ENCODE peak calls at places on chromosomes 5 and 9, in five cellular contexts. One of them, this sample, is unnamed. For H3K4me1, the result is how much of the 10 kb centered on the place peaks cover.

GRCh38 chr5:179228341-179229121 is 116.7 kb downstream of the ADAMTS2 start:
- DNase-seq in cardiac muscle cell: no peak
- DNase-seq in prostate gland: no peak
- DNase-seq in heart right ventricle: no peak
- DNase-seq in HCT116: no peak
- DNase-seq in this sample: no peak

GRCh38 chr5:79514391-79515105 is 614 bp upstream of the HOMER1 start:
- DNase-seq in cardiac muscle cell: peak
- DNase-seq in prostate gland: peak
- DNase-seq in heart right ventricle: peak
- DNase-seq in HCT116: peak
- DNase-seq in this sample: peak

GRCh38 chr9:83934569-83935275 is 13.5 kb upstream of the KIF27 start:
- DNase-seq in cardiac muscle cell: peak
- DNase-seq in prostate gland: peak
- DNase-seq in heart right ventricle: no peak
- DNase-seq in HCT116: no peak
- DNase-seq in this sample: no peak

GRCh38 chr5:157464518-157465171 is 4.6 kb downstream of the NIPAL4 start:
- DNase-seq in cardiac muscle cell: peak
- DNase-seq in prostate gland: peak
- DNase-seq in heart right ventricle: no peak
- DNase-seq in HCT116: peak
- DNase-seq in this sample: no peak

GRCh38 chr5:146458894-146459293 is 11.8 kb downstream of the TCERG1 start:
- DNase-seq in cardiac muscle cell: no peak
- DNase-seq in prostate gland: no peak
- DNase-seq in heart right ventricle: no peak
- DNase-seq in HCT116: no peak
- DNase-seq in this sample: no peak

GRCh38 chr9:115025721-115026120 is 92.2 kb downstream of the TNC start:
- DNase-seq in cardiac muscle cell: no peak
- DNase-seq in prostate gland: no peak
- DNase-seq in heart right ventricle: no peak
- DNase-seq in HCT116: no peak
- DNase-seq in this sample: no peak

GRCh38 chr5:149729150-149729549 is 960 bp upstream of the PPARGC1B start:
- DNase-seq in cardiac muscle cell: no peak
- DNase-seq in prostate gland: no peak
- DNase-seq in heart right ventricle: no peak
- DNase-seq in HCT116: no peak
- DNase-seq in this sample: no peak

GRCh38 chr9:97807681-97808080 is 45.3 kb upstream of the FOXE1 start:
- DNase-seq in cardiac muscle cell: no peak
- DNase-seq in prostate gland: no peak
- DNase-seq in heart right ventricle: no peak
- DNase-seq in HCT116: no peak
- DNase-seq in this sample: no peak

GRCh38 chr9:2195211-2195610 is 180.1 kb downstream of the SMARCA2 start:
- DNase-seq in cardiac muscle cell: no peak
- DNase-seq in prostate gland: no peak
- DNase-seq in heart right ventricle: no peak
- DNase-seq in HCT116: no peak
- DNase-seq in this sample: no peak

GRCh38 chr9:29390859-29391258 is 1817.6 kb upstream of the C9orf72 start:
- DNase-seq in cardiac muscle cell: no peak
- DNase-seq in prostate gland: no peak
- DNase-seq in heart right ventricle: no peak
- DNase-seq in HCT116: no peak
- DNase-seq in this sample: no peak

GRCh38 chr9:12698293-12698692 is 5.1 kb downstream of the TYRP1 start:
- DNase-seq in cardiac muscle cell: peak
- DNase-seq in prostate gland: no peak
- DNase-seq in heart right ventricle: no peak
- DNase-seq in HCT116: no peak
- DNase-seq in this sample: no peak

GRCh38 chr5:127517480-127518318 is at the start of gene PRRC1:
- DNase-seq in cardiac muscle cell: peak
- DNase-seq in prostate gland: peak
- DNase-seq in heart right ventricle: peak
- DNase-seq in HCT116: peak
- DNase-seq in this sample: no peak

GRCh38 chr5:68239485-68239884 is 23.9 kb downstream of the PIK3R1 start:
- DNase-seq in cardiac muscle cell: peak
- DNase-seq in prostate gland: peak
- DNase-seq in heart right ventricle: peak
- DNase-seq in HCT116: no peak
- DNase-seq in this sample: no peak

GRCh38 chr9:110093871-110094270 is 114.1 kb downstream of the C9orf152 start:
- DNase-seq in cardiac muscle cell: no peak
- DNase-seq in prostate gland: no peak
- DNase-seq in heart right ventricle: no peak
- DNase-seq in HCT116: no peak
- DNase-seq in this sample: no peak

GRCh38 chr5:165325201-165325600 is 1819.8 kb downstream of the MAT2B start:
- DNase-seq in cardiac muscle cell: peak
- DNase-seq in prostate gland: no peak
- DNase-seq in heart right ventricle: no peak
- DNase-seq in HCT116: no peak
- DNase-seq in this sample: no peak

GRCh38 chr5:148393390-148393741 is 9.6 kb downstream of the FBXO38 start:
- DNase-seq in cardiac muscle cell: no peak
- DNase-seq in prostate gland: no peak
- DNase-seq in heart right ventricle: no peak
- DNase-seq in HCT116: no peak
- DNase-seq in this sample: no peak

GRCh38 chr5:39713224-39713911 is 288.6 kb upstream of the DAB2 start:
- DNase-seq in cardiac muscle cell: peak
- DNase-seq in prostate gland: no peak
- DNase-seq in heart right ventricle: peak
- DNase-seq in HCT116: no peak
- DNase-seq in this sample: no peak

GRCh38 chr5:110478899-110479298 is 247.6 kb downstream of the TMEM232 start:
- DNase-seq in cardiac muscle cell: peak
- DNase-seq in prostate gland: no peak
- DNase-seq in heart right ventricle: no peak
- DNase-seq in HCT116: no peak
- DNase-seq in this sample: no peak

GRCh38 chr9:33816327-33817252 is at the start of gene UBE2R2:
- DNase-seq in cardiac muscle cell: peak
- DNase-seq in prostate gland: peak
- DNase-seq in heart right ventricle: peak
- DNase-seq in HCT116: peak
- DNase-seq in this sample: peak

GRCh38 chr9:9950813-9951212 is 662.0 kb downstream of the PTPRD start:
- DNase-seq in cardiac muscle cell: no peak
- DNase-seq in prostate gland: no peak
- DNase-seq in heart right ventricle: no peak
- DNase-seq in HCT116: no peak
- DNase-seq in this sample: no peak

GRCh38 chr5:40983781-40984180 is 74.5 kb downstream of the C7 start:
- DNase-seq in cardiac muscle cell: no peak
- DNase-seq in prostate gland: no peak
- DNase-seq in heart right ventricle: no peak
- DNase-seq in HCT116: no peak
- DNase-seq in this sample: no peak

GRCh38 chr9:99377790-99378775 is 156.0 kb downstream of the SEC61B start:
- DNase-seq in cardiac muscle cell: peak
- DNase-seq in prostate gland: no peak
- DNase-seq in heart right ventricle: no peak
- DNase-seq in HCT116: no peak
- DNase-seq in this sample: no peak

GRCh38 chr5:172886396-172886932 is 52.4 kb downstream of the ERGIC1 start:
- DNase-seq in cardiac muscle cell: no peak
- DNase-seq in prostate gland: no peak
- DNase-seq in heart right ventricle: no peak
- DNase-seq in HCT116: no peak
- DNase-seq in this sample: no peak

GRCh38 chr5:122704247-122705036 is 70.4 kb upstream of the SNX2 start:
- DNase-seq in cardiac muscle cell: peak
- DNase-seq in prostate gland: peak
- DNase-seq in heart right ventricle: no peak
- DNase-seq in HCT116: peak
- DNase-seq in this sample: no peak

GRCh38 chr5:124746252-124746915 is at the start of gene ZNF608:
- DNase-seq in cardiac muscle cell: peak
- DNase-seq in prostate gland: peak
- DNase-seq in heart right ventricle: peak
- DNase-seq in HCT116: no peak
- DNase-seq in this sample: no peak

GRCh38 chr9:113577525-113578261 is 114.2 kb downstream of the RGS3 start:
- DNase-seq in cardiac muscle cell: no peak
- DNase-seq in prostate gland: no peak
- DNase-seq in heart right ventricle: no peak
- DNase-seq in HCT116: no peak
- DNase-seq in this sample: no peak
- H3K4me1 ChIP-seq in cardiac muscle cell: under half
- H3K4me1 ChIP-seq in prostate gland: under half
- H3K4me1 ChIP-seq in heart right ventricle: half or more
- H3K4me1 ChIP-seq in HCT116: half or more
- H3K4me1 ChIP-seq in this sample: under half

DNA sequence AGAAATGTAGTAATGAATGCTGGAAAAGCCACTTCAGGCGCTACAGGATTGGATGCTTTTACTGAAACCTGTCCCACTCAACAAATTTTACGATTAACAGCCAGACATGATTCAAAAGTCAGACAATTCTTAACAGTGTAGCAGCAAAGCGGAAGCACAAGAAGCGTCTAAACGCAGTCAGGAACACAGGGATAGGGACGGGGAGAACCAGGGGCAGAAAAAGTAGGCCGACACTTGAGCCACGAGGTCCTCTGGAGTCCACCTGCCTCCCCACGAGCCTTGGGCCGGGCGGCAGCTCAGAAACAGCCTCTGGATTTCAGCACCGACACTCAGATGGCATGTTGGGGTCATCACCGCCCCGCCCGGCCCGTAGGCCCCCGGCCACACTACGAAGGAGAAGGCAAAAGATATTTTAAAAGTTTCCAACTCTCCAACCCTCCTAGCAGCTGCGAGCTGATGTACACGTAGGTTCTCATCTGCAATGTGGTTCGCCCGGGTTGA is 636 bp downstream of the RACK1 start:
- DNase-seq in cardiac muscle cell: no peak
- DNase-seq in prostate gland: no peak
- DNase-seq in heart right ventricle: no peak
- DNase-seq in HCT116: no peak
- DNase-seq in this sample: no peak
- H3K4me1 ChIP-seq in cardiac muscle cell: under half
- H3K4me1 ChIP-seq in prostate gland: under half
- H3K4me1 ChIP-seq in heart right ventricle: under half
- H3K4me1 ChIP-seq in HCT116: under half
- H3K4me1 ChIP-seq in this sample: under half

GRCh38 chr5:135887447-135887864 is 8.2 kb downstream of the IL9 start:
- DNase-seq in cardiac muscle cell: peak
- DNase-seq in prostate gland: peak
- DNase-seq in heart right ventricle: peak
- DNase-seq in HCT116: peak
- DNase-seq in this sample: peak

GRCh38 chr5:135883441-135883840 is 12.2 kb downstream of the IL9 start:
- DNase-seq in cardiac muscle cell: no peak
- DNase-seq in prostate gland: no peak
- DNase-seq in heart right ventricle: no peak
- DNase-seq in HCT116: no peak
- DNase-seq in this sample: peak

GRCh38 chr5:135885031-135885430 is 10.6 kb downstream of the IL9 start:
- DNase-seq in cardiac muscle cell: no peak
- DNase-seq in prostate gland: no peak
- DNase-seq in heart right ventricle: no peak
- DNase-seq in HCT116: no peak
- DNase-seq in this sample: no peak

GRCh38 chr5:135887881-135888614 is 7.6 kb downstream of the IL9 start:
- DNase-seq in cardiac muscle cell: peak
- DNase-seq in prostate gland: no peak
- DNase-seq in heart right ventricle: no peak
- DNase-seq in HCT116: no peak
- DNase-seq in this sample: peak

DNA sequence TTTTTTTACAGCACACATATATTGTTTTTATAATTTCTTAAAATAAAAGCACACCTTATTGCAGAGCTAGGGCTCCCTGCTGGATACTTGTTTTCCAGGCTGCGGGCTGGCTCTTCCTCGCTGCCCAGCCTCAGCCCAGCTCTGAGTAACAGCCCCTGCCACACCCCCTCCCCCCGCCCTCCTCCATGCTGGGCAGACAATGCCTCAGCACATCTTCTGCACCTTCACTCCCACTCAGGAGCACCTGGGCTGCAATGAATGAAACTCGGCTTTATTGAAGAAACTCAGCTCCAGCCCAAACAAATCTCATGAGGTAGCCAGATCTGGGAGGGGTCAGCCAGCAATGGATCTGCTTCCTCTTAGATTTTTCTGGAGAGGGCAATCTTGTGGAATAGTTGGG is 9.5 kb downstream of the IL9 start:
- DNase-seq in cardiac muscle cell: no peak
- DNase-seq in prostate gland: no peak
- DNase-seq in heart right ventricle: no peak
- DNase-seq in HCT116: no peak
- DNase-seq in this sample: no peak
- H3K4me1 ChIP-seq in cardiac muscle cell: under half
- H3K4me1 ChIP-seq in prostate gland: under half
- H3K4me1 ChIP-seq in heart right ventricle: under half
- H3K4me1 ChIP-seq in HCT116: under half
- H3K4me1 ChIP-seq in this sample: under half

GRCh38 chr9:113485761-113486115 is 22.2 kb downstream of the RGS3 start:
- DNase-seq in cardiac muscle cell: no peak
- DNase-seq in prostate gland: no peak
- DNase-seq in heart right ventricle: no peak
- DNase-seq in HCT116: no peak
- DNase-seq in this sample: no peak

GRCh38 chr9:113488490-113488889 is 25.0 kb downstream of the RGS3 start:
- DNase-seq in cardiac muscle cell: no peak
- DNase-seq in prostate gland: no peak
- DNase-seq in heart right ventricle: peak
- DNase-seq in HCT116: no peak
- DNase-seq in this sample: no peak

GRCh38 chr9:113488071-113488470 is 24.5 kb downstream of the RGS3 start:
- DNase-seq in cardiac muscle cell: no peak
- DNase-seq in prostate gland: no peak
- DNase-seq in heart right ventricle: no peak
- DNase-seq in HCT116: no peak
- DNase-seq in this sample: no peak

GRCh38 chr9:113484258-113484730 is 20.8 kb downstream of the RGS3 start:
- DNase-seq in cardiac muscle cell: peak
- DNase-seq in prostate gland: peak
- DNase-seq in heart right ventricle: peak
- DNase-seq in HCT116: no peak
- DNase-seq in this sample: no peak

DNA sequence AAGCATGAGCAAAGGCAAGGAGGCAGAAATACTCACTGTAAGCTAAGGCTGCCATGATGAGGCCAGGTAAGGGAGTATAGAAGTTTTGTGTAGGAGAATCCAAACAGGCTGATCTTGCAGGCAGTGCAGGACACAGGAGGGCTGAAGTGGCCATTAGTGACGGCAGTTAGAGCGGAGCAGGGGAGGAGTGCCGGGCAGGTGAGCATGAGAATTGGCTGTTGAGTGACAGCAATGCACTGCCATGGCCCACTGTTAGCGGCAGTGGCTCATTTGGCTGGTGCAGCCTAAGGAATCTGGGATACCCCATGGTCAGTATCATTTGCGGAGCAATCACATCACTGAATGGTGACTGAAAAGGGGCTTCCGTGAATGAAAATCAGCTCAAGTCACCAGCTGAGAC is 22.8 kb downstream of the RGS3 start:
- DNase-seq in cardiac muscle cell: no peak
- DNase-seq in prostate gland: no peak
- DNase-seq in heart right ventricle: no peak
- DNase-seq in HCT116: no peak
- DNase-seq in this sample: no peak
- H3K4me1 ChIP-seq in cardiac muscle cell: under half
- H3K4me1 ChIP-seq in prostate gland: under half
- H3K4me1 ChIP-seq in heart right ventricle: under half
- H3K4me1 ChIP-seq in HCT116: under half
- H3K4me1 ChIP-seq in this sample: under half